ENCODE peak calls at places on chromosomes 1 and 21, in seven cellular contexts. E, V, N, D, I, G and H are unnamed samples.

GRCh38 chr1:225653463-225654276 is 747 bp upstream of the ENAH start:
- DNase-seq in E (peak; percentile 80), V (peak; percentile 75), N (peak; percentile 72), D (peak; percentile 73), I (peak; percentile 48), G (no peak), H (no peak)

GRCh38 chr21:44764319-44765230 is 37.0 kb downstream of the UBE2G2 start:
- DNase-seq in E (no peak), V (no peak), N (no peak), D (no peak), I (no peak), G (no peak), H (no peak)

GRCh38 chr1:8629241-8630091 is 188.0 kb downstream of the RERE start:
- DNase-seq in E (peak; percentile 39), V (no peak), N (peak; percentile 49), D (no peak), I (no peak), G (peak; percentile 29), H (no peak)

GRCh38 chr1:108316545-108316944 is 72.7 kb upstream of the NBPF4 start:
- DNase-seq in E (peak; percentile 21), V (peak; percentile 14), N (peak; percentile 12), D (no peak), I (no peak), G (no peak), H (no peak)

GRCh38 chr1:205318231-205318991 is 3.1 kb downstream of the NUAK2 start:
- DNase-seq in E (no peak), V (peak; percentile 69), N (no peak), D (no peak), I (no peak), G (no peak), H (no peak)

GRCh38 chr1:94998128-94998527 is 71.2 kb upstream of the CNN3 start:
- DNase-seq in E (no peak), V (no peak), N (no peak), D (no peak), I (no peak), G (no peak), H (no peak)

GRCh38 chr1:236685917-236686814 is at the start of gene ACTN2:
- DNase-seq in E (peak; percentile 33), V (peak; percentile 10), N (peak; percentile 28), D (peak; percentile 68), I (no peak), G (no peak), H (no peak)

GRCh38 chr1:38027201-38028104 is 14.9 kb downstream of the UTP11 start:
- DNase-seq in E (no peak), V (no peak), N (no peak), D (no peak), I (no peak), G (no peak), H (no peak)

GRCh38 chr1:25549273-25550154 is 6.1 kb downstream of the LDLRAP1 start:
- DNase-seq in E (no peak), V (no peak), N (no peak), D (peak; percentile 60), I (no peak), G (no peak), H (no peak)

GRCh38 chr21:44773291-44773932 is 28.2 kb downstream of the UBE2G2 start:
- DNase-seq in E (no peak), V (no peak), N (no peak), D (no peak), I (no peak), G (no peak), H (no peak)

GRCh38 chr1:43994794-43995790 is 3.7 kb downstream of the CCDC24 start:
- DNase-seq in E (peak; percentile 33), V (peak; percentile 53), N (no peak), D (no peak), I (no peak), G (no peak), H (no peak)

GRCh38 chr1:89633103-89633744 is at the start of gene LRRC8C:
- DNase-seq in E (peak; percentile 58), V (peak; percentile 52), N (peak; percentile 61), D (peak; percentile 59), I (no peak), G (no peak), H (no peak)

GRCh38 chr1:89630046-89630445 is 2.9 kb upstream of the LRRC8C start:
- DNase-seq in E (no peak), V (no peak), N (no peak), D (no peak), I (no peak), G (no peak), H (no peak)

GRCh38 chr1:89633745-89634625 is 1.1 kb downstream of the LRRC8C start:
- DNase-seq in E (peak; percentile 53), V (peak; percentile 29), N (peak; percentile 51), D (peak; percentile 24), I (no peak), G (no peak), H (no peak)

GRCh38 chr1:89631756-89632155 is 1.2 kb upstream of the LRRC8C start:
- DNase-seq in E (no peak), V (no peak), N (no peak), D (no peak), I (no peak), G (no peak), H (no peak)

DNA sequence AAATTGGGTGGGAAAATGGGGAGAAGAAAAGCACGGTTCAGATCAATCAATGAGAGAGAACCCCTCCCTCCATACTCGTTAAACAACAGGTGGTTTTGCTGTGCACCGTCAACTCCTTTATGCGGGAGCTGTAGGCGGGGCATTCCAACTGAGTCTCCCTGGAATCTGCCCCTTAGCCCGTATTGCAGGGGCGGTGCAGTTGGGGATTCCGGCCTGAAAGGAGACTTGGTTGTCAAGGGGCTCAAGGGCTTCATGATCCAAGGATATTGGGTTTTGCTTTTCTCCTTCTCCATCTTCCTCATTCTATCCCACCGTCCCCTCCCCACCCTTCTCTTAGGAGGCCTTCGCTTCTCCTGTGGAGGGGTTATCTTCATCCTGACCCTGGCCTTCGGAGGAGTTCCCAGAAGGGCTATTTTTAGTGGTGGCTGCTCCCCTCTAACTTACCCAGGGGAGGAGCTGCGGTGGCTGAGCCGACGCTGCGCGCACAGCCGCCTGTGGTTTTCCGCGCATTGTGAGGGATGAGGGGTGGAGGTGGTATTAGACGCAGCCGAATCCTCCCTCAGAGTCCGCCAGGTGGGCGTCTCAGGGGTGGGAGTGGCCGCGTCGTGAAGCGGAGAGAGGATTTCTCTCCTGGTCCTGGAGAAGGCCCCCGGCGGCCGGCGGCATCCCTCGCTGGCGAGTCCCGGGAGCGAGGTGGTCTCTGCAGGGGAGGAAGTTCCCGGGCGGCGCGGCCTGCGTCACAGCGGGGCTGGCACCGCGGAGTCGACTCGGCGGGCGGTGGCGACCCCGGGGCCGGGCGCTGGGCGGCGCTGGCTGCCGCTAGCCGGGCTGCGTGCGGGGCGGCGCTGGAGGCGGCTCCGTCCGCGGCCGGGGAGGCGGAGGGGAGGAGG is 462 bp upstream of the LRRC8C start:
- DNase-seq in E (peak; percentile 78), V (peak; percentile 69), N (peak; percentile 73), D (peak; percentile 92), I (peak; percentile 15), G (peak; percentile 23), H (no peak)
- TF ChIP-seq CTCF in E (no peak), V (peak; percentile 53), N (no peak), D (peak; percentile 83), I (peak; percentile 9), G (no peak), H (peak; percentile 22)

DNA sequence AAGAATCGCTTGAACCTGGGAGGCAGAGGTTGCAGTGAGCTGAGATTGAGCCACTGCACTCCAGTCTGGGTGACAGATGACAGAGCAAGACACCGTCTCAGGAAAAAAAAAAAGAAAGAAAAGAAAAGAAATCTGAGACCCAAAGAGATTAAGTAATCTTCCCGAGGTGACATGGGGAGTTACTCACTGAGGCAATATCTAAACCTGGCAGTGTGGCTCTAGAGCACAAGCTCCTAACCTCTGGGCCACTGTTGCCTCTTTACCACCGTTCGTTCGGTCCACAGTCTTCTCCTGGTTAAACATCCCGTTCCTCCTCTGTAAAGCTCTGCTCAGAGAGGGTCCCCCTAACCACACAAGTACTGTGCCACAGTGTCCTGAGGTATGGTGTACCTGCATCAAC is 1.5 kb downstream of the HMGCL start:
- DNase-seq in E (no peak), V (no peak), N (no peak), D (no peak), I (no peak), G (no peak), H (no peak)
- H3K4me3 ChIP-seq in E (peak overlapping the region; percentile 85), V (no peak overlapping the region), N (peak overlapping the region; percentile 99), D (no peak overlapping the region), I (no peak overlapping the region), G (peak overlapping the region; percentile 95), H (no peak overlapping the region)

DNA sequence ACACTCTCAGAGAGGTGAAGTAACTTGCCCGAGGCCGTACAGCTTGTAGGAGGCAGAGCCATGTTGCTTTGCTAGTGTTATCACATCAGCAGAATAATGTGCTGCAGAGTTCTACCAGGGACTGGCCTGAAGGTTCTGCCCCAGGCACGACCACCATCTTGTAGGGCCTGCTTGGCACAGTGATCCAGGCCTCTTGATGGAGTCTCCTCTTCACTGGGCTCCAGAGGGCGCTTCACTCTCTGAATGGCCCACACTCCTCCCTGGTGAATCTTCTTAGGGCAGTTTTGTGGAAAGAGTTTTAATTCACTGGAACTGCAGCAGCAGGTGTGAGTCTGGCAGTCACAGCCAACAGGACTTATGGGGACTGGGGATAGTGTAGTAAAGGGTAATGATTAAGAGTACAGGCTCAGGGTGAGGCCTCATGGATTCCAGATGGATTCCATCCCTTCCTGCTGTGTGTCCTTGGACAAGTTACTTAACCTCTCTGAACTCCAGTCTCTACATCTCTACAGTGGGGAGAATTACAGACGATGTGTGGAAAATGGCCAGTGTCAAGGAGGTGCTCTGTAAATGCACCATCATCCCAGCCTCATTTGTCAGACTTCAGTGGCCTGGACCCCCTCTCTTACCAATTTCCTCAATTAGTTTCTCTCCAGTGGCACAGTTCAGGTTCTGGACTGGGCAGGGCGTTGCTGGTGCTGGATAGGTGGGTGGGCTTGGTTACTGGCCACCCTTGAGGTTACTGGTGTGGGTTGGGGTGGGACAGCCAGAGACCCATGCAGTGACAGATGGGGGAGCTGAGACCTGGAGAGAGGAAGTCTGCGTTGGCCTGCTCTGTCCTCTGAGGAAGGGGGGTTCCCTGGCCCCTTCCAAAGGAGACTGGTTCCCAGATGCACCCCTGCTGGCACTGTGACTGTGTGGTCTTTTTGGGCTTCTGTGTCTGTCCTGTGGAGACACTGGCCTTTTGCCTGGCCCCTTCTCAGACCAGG is 45.9 kb upstream of the CSF3R start:
- DNase-seq in E (no peak), V (peak; percentile 16), N (no peak), D (no peak), I (no peak), G (no peak), H (no peak)
- TF ChIP-seq CTCF in E (no peak), V (no peak), N (no peak), D (no peak), I (no peak), G (no peak), H (peak; percentile 15)

DNA sequence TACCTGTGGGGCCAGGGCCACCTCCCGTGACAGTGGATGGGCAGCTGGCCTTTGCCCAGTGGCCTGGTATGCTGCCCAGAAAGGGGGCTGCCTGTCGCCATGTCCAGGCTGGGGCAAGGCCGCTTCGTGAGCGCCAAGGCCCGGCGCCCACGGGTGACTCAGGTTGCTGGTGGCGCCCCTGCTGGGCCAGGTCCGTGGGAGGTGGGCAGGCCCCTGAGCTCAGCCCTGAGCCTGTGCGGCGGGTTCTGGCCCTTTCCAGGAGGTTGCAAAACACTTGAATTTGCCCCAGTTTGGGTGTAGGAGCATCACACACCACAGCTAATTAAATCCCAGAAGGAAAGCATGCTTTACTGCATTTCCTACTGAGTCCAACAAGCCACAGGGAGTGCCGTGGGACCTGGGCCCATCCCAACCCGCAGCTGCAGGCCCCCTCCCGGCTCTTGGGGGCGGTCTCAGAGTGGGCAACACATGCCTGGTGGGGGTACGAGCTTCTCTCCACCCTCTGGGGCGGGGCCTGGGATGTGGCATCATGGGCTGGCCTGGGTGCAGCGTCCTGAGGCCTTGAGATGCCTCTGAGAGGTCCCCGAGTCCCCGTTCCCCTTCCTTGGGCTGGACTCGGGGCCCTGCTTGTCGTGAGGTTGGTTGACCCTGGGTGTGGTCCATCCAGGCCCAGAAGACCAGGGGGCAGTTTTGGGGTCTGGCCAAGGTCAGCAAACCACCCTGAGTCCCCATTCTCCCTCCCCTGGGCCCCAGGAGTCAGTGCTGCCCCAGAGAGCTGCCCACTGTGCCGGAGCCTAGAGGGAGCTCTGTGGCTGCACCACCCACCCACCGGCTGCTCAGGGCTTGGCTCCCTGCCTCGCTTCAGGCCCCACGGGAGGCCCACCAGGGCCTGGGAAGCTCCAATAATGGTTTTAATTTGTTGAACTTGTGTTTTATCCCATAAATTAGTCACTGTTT is 160.0 kb downstream of the PEX14 start:
- DNase-seq in E (no peak), V (no peak), N (no peak), D (no peak), I (no peak), G (no peak), H (no peak)
- H3K4me3 ChIP-seq in E (no peak overlapping the region), V (no peak overlapping the region), N (no peak overlapping the region), D (no peak overlapping the region), I (peak overlapping the region; percentile 4), G (no peak overlapping the region), H (no peak overlapping the region)